ENCODE peak calls at places on chromosomes 6 and 20, in nine cellular contexts. One of them, this sample, is unnamed.

GRCh38 chr6:111938710-111939109 is 65.5 kb upstream of the FYN start:
- DNase-seq in cerebellum: no peak
- DNase-seq in activated CD8-positive, alpha-beta memory T cell treated with anti-CD3 and anti-CD28 coated beads for 1 hour: no peak
- DNase-seq in heart left ventricle: no peak
- DNase-seq in NCI-H2081: no peak
- DNase-seq in NCI-H510A treated with DMSO at 0.1 percent for 48 hours: no peak
- DNase-seq in choroid plexus epithelial cell: peak; percentile 78
- DNase-seq in HEK293T: no peak
- DNase-seq in HTR-8/SVneo: no peak
- DNase-seq in this sample: no peak

GRCh38 chr6:12656841-12657435 is 59.6 kb upstream of the PHACTR1 start:
- DNase-seq in cerebellum: no peak
- DNase-seq in activated CD8-positive, alpha-beta memory T cell treated with anti-CD3 and anti-CD28 coated beads for 1 hour: no peak
- DNase-seq in heart left ventricle: no peak
- DNase-seq in NCI-H2081: no peak
- DNase-seq in NCI-H510A treated with DMSO at 0.1 percent for 48 hours: no peak
- DNase-seq in choroid plexus epithelial cell: no peak
- DNase-seq in HEK293T: no peak
- DNase-seq in HTR-8/SVneo: no peak
- DNase-seq in this sample: no peak

GRCh38 chr20:54668271-54669053 is 193.1 kb downstream of the DOK5 start:
- DNase-seq in cerebellum: no peak
- DNase-seq in activated CD8-positive, alpha-beta memory T cell treated with anti-CD3 and anti-CD28 coated beads for 1 hour: no peak
- DNase-seq in heart left ventricle: no peak
- DNase-seq in NCI-H2081: no peak
- DNase-seq in NCI-H510A treated with DMSO at 0.1 percent for 48 hours: peak; percentile 2
- DNase-seq in choroid plexus epithelial cell: peak; percentile 7
- DNase-seq in HEK293T: peak; percentile 34
- DNase-seq in HTR-8/SVneo: no peak
- DNase-seq in this sample: no peak

GRCh38 chr6:72466971-72467566 is 154.8 kb upstream of the KCNQ5 start:
- DNase-seq in cerebellum: no peak
- DNase-seq in activated CD8-positive, alpha-beta memory T cell treated with anti-CD3 and anti-CD28 coated beads for 1 hour: no peak
- DNase-seq in heart left ventricle: no peak
- DNase-seq in NCI-H2081: peak; percentile 31
- DNase-seq in NCI-H510A treated with DMSO at 0.1 percent for 48 hours: peak; percentile 11
- DNase-seq in choroid plexus epithelial cell: no peak
- DNase-seq in HEK293T: no peak
- DNase-seq in HTR-8/SVneo: no peak
- DNase-seq in this sample: no peak

GRCh38 chr6:150204705-150205472 is 62.0 kb downstream of the PPP1R14C start:
- DNase-seq in cerebellum: no peak
- DNase-seq in activated CD8-positive, alpha-beta memory T cell treated with anti-CD3 and anti-CD28 coated beads for 1 hour: no peak
- DNase-seq in heart left ventricle: peak; percentile 65
- DNase-seq in NCI-H2081: no peak
- DNase-seq in NCI-H510A treated with DMSO at 0.1 percent for 48 hours: no peak
- DNase-seq in choroid plexus epithelial cell: no peak
- DNase-seq in HEK293T: no peak
- DNase-seq in HTR-8/SVneo: no peak
- DNase-seq in this sample: peak; percentile 56

GRCh38 chr6:154605207-154605877 is 94.9 kb upstream of the CNKSR3 start:
- DNase-seq in cerebellum: no peak
- DNase-seq in activated CD8-positive, alpha-beta memory T cell treated with anti-CD3 and anti-CD28 coated beads for 1 hour: no peak
- DNase-seq in heart left ventricle: no peak
- DNase-seq in NCI-H2081: no peak
- DNase-seq in NCI-H510A treated with DMSO at 0.1 percent for 48 hours: no peak
- DNase-seq in choroid plexus epithelial cell: no peak
- DNase-seq in HEK293T: no peak
- DNase-seq in HTR-8/SVneo: no peak
- DNase-seq in this sample: no peak

GRCh38 chr6:8193541-8193940 is 91.2 kb upstream of the EEF1E1 start:
- DNase-seq in cerebellum: no peak
- DNase-seq in activated CD8-positive, alpha-beta memory T cell treated with anti-CD3 and anti-CD28 coated beads for 1 hour: no peak
- DNase-seq in heart left ventricle: no peak
- DNase-seq in NCI-H2081: no peak
- DNase-seq in NCI-H510A treated with DMSO at 0.1 percent for 48 hours: no peak
- DNase-seq in choroid plexus epithelial cell: peak; percentile 18
- DNase-seq in HEK293T: no peak
- DNase-seq in HTR-8/SVneo: no peak
- DNase-seq in this sample: no peak

GRCh38 chr6:113564401-113565161 is 292.6 kb upstream of the MARCKS start:
- DNase-seq in cerebellum: peak; percentile 87
- DNase-seq in activated CD8-positive, alpha-beta memory T cell treated with anti-CD3 and anti-CD28 coated beads for 1 hour: no peak
- DNase-seq in heart left ventricle: peak; percentile 94
- DNase-seq in NCI-H2081: peak; percentile 63
- DNase-seq in NCI-H510A treated with DMSO at 0.1 percent for 48 hours: peak; percentile 49
- DNase-seq in choroid plexus epithelial cell: peak; percentile 97
- DNase-seq in HEK293T: no peak
- DNase-seq in HTR-8/SVneo: peak; percentile 40
- DNase-seq in this sample: peak; percentile 75